ENCODE peak calls at places on chromosomes 13 and 19, in six cellular contexts. One of them, this sample, is unnamed.
A peak's percentile ranks its signal among the peaks of the same experiment; 100 is the strongest.

GRCh38 chr19:8302357-8302691 is 5.8 kb downstream of the CD320 start:
- DNase-seq in HL-60: peak; percentile 0
- DNase-seq in HAP-1: peak; percentile 7
- DNase-seq in body of pancreas: peak; percentile 15
- DNase-seq in adrenal gland: peak; percentile 77
- DNase-seq in hepatocyte: no peak
- DNase-seq in this sample: no peak

GRCh38 chr13:45340422-45341033 is 455 bp downstream of the TPT1 start:
- DNase-seq in HAP-1: peak; percentile 90
- DNase-seq in adrenal gland: peak; percentile 95
- DNase-seq in hepatocyte: peak; percentile 95
- DNase-seq in HL-60: peak; percentile 92
- DNase-seq in body of pancreas: peak; percentile 90
- DNase-seq in this sample: peak; percentile 97

GRCh38 chr13:106566682-106567420 is 1.1 kb downstream of the ARGLU1 start:
- DNase-seq in hepatocyte: peak; percentile 70
- DNase-seq in HL-60: peak; percentile 79
- DNase-seq in body of pancreas: peak; percentile 52
- DNase-seq in HAP-1: peak; percentile 71
- DNase-seq in adrenal gland: peak; percentile 65
- DNase-seq in this sample: peak; percentile 80

GRCh38 chr13:40114305-40114896 is 458.9 kb downstream of the COG6 start:
- DNase-seq in hepatocyte: no peak
- DNase-seq in body of pancreas: no peak
- DNase-seq in adrenal gland: no peak
- DNase-seq in HAP-1: no peak
- DNase-seq in HL-60: no peak
- DNase-seq in this sample: no peak

GRCh38 chr19:1019980-1020867 is 699 bp downstream of the TMEM259 start:
- DNase-seq in adrenal gland: peak; percentile 67
- DNase-seq in HL-60: peak; percentile 42
- DNase-seq in HAP-1: no peak
- DNase-seq in hepatocyte: no peak
- DNase-seq in body of pancreas: peak; percentile 42
- DNase-seq in this sample: peak; percentile 50

GRCh38 chr13:51638497-51638871 is 54.2 kb downstream of the WDFY2 start:
- DNase-seq in body of pancreas: no peak
- DNase-seq in HL-60: no peak
- DNase-seq in adrenal gland: no peak
- DNase-seq in HAP-1: no peak
- DNase-seq in hepatocyte: no peak
- DNase-seq in this sample: no peak

GRCh38 chr13:32429406-32429909 is 1.5 kb upstream of the N4BP2L1 start:
- DNase-seq in HAP-1: no peak
- DNase-seq in body of pancreas: no peak
- DNase-seq in adrenal gland: no peak
- DNase-seq in hepatocyte: no peak
- DNase-seq in HL-60: no peak
- DNase-seq in this sample: no peak

GRCh38 chr13:40026174-40026585 is 370.7 kb downstream of the COG6 start:
- DNase-seq in HL-60: no peak
- DNase-seq in hepatocyte: no peak
- DNase-seq in body of pancreas: no peak
- DNase-seq in HAP-1: no peak
- DNase-seq in adrenal gland: no peak
- DNase-seq in this sample: no peak

GRCh38 chr19:41332468-41332867 is 21.3 kb downstream of the TGFB1 start:
- DNase-seq in body of pancreas: no peak
- DNase-seq in adrenal gland: no peak
- DNase-seq in HAP-1: no peak
- DNase-seq in hepatocyte: no peak
- DNase-seq in HL-60: no peak
- DNase-seq in this sample: no peak

GRCh38 chr13:61286148-61286745 is 129.4 kb downstream of the PCDH20 start:
- DNase-seq in hepatocyte: peak; percentile 30
- DNase-seq in HL-60: peak; percentile 30
- DNase-seq in HAP-1: peak; percentile 47
- DNase-seq in body of pancreas: no peak
- DNase-seq in adrenal gland: no peak
- DNase-seq in this sample: no peak

GRCh38 chr19:35786299-35787160 is 11.2 kb downstream of the ARHGAP33 start:
- DNase-seq in adrenal gland: no peak
- DNase-seq in HL-60: no peak
- DNase-seq in hepatocyte: no peak
- DNase-seq in HAP-1: no peak
- DNase-seq in body of pancreas: no peak
- DNase-seq in this sample: no peak

GRCh38 chr13:39510296-39510695 is 92.7 kb downstream of the LHFPL6 start:
- DNase-seq in body of pancreas: no peak
- DNase-seq in HL-60: no peak
- DNase-seq in adrenal gland: no peak
- DNase-seq in hepatocyte: no peak
- DNase-seq in HAP-1: peak; percentile 38
- DNase-seq in this sample: no peak

GRCh38 chr19:18843960-18844359 is 12.2 kb downstream of the UPF1 start:
- DNase-seq in hepatocyte: no peak
- DNase-seq in HL-60: no peak
- DNase-seq in HAP-1: no peak
- DNase-seq in adrenal gland: no peak
- DNase-seq in body of pancreas: no peak
- DNase-seq in this sample: no peak

GRCh38 chr13:105346141-105346766 is 1189.2 kb downstream of the EFNB2 start:
- DNase-seq in body of pancreas: no peak
- DNase-seq in adrenal gland: no peak
- DNase-seq in hepatocyte: peak; percentile 46
- DNase-seq in HL-60: no peak
- DNase-seq in HAP-1: no peak
- DNase-seq in this sample: peak; percentile 86

GRCh38 chr13:108987488-108987887 is 358.1 kb downstream of the MYO16 start:
- DNase-seq in body of pancreas: no peak
- DNase-seq in hepatocyte: no peak
- DNase-seq in adrenal gland: no peak
- DNase-seq in HAP-1: no peak
- DNase-seq in HL-60: no peak
- DNase-seq in this sample: peak; percentile 84

GRCh38 chr19:33177417-33177976 is 16.6 kb upstream of the LRP3 start:
- DNase-seq in HAP-1: peak; percentile 75
- DNase-seq in hepatocyte: peak; percentile 86
- DNase-seq in body of pancreas: no peak
- DNase-seq in HL-60: peak; percentile 80
- DNase-seq in adrenal gland: peak; percentile 73
- DNase-seq in this sample: no peak

GRCh38 chr13:70668293-70668692 is 560.0 kb upstream of the KLHL1 start:
- DNase-seq in body of pancreas: no peak
- DNase-seq in HAP-1: peak; percentile 22
- DNase-seq in adrenal gland: no peak
- DNase-seq in hepatocyte: peak; percentile 47
- DNase-seq in HL-60: no peak
- DNase-seq in this sample: no peak

GRCh38 chr19:42355896-42356295 is 30.5 kb downstream of the MEGF8 start:
- DNase-seq in adrenal gland: no peak
- DNase-seq in HL-60: no peak
- DNase-seq in hepatocyte: no peak
- DNase-seq in HAP-1: no peak
- DNase-seq in body of pancreas: no peak
- DNase-seq in this sample: no peak

GRCh38 chr13:40230833-40231266 is 435.6 kb downstream of the FOXO1 start:
- DNase-seq in HAP-1: no peak
- DNase-seq in adrenal gland: no peak
- DNase-seq in HL-60: no peak
- DNase-seq in hepatocyte: peak; percentile 13
- DNase-seq in body of pancreas: no peak
- DNase-seq in this sample: no peak

GRCh38 chr13:41917641-41918040 is 43.3 kb downstream of the VWA8 start:
- DNase-seq in HL-60: no peak
- DNase-seq in hepatocyte: no peak
- DNase-seq in adrenal gland: no peak
- DNase-seq in HAP-1: no peak
- DNase-seq in body of pancreas: no peak
- DNase-seq in this sample: peak; percentile 62

GRCh38 chr13:98717256-98717655 is 35.2 kb downstream of the SLC15A1 start:
- DNase-seq in adrenal gland: no peak
- DNase-seq in HAP-1: no peak
- DNase-seq in HL-60: no peak
- DNase-seq in hepatocyte: no peak
- DNase-seq in body of pancreas: no peak
- DNase-seq in this sample: no peak

GRCh38 chr19:2627319-2627829 is 75.1 kb downstream of the GNG7 start:
- DNase-seq in adrenal gland: peak; percentile 94
- DNase-seq in hepatocyte: peak; percentile 84
- DNase-seq in body of pancreas: peak; percentile 86
- DNase-seq in HAP-1: no peak
- DNase-seq in HL-60: peak; percentile 62
- DNase-seq in this sample: peak; percentile 96

GRCh38 chr19:13882841-13883240 is 5.9 kb downstream of the NANOS3 start:
- DNase-seq in hepatocyte: no peak
- DNase-seq in adrenal gland: no peak
- DNase-seq in HL-60: no peak
- DNase-seq in HAP-1: no peak
- DNase-seq in body of pancreas: no peak
- DNase-seq in this sample: no peak

GRCh38 chr19:20367811-20368294 is 197.7 kb downstream of the ZNF737 start:
- DNase-seq in HAP-1: no peak
- DNase-seq in hepatocyte: peak; percentile 37
- DNase-seq in body of pancreas: peak; percentile 69
- DNase-seq in HL-60: no peak
- DNase-seq in adrenal gland: no peak
- DNase-seq in this sample: no peak

GRCh38 chr19:43913383-43913782 is 21.7 kb downstream of the ZNF45 start:
- DNase-seq in HAP-1: no peak
- DNase-seq in hepatocyte: no peak
- DNase-seq in adrenal gland: no peak
- DNase-seq in HL-60: no peak
- DNase-seq in body of pancreas: no peak
- DNase-seq in this sample: no peak

GRCh38 chr19:40465025-40465780 is at the start of gene BLVRB:
- DNase-seq in hepatocyte: no peak
- DNase-seq in body of pancreas: no peak
- DNase-seq in HL-60: peak; percentile 92
- DNase-seq in HAP-1: no peak
- DNase-seq in adrenal gland: no peak
- DNase-seq in this sample: peak; percentile 63

DNA sequence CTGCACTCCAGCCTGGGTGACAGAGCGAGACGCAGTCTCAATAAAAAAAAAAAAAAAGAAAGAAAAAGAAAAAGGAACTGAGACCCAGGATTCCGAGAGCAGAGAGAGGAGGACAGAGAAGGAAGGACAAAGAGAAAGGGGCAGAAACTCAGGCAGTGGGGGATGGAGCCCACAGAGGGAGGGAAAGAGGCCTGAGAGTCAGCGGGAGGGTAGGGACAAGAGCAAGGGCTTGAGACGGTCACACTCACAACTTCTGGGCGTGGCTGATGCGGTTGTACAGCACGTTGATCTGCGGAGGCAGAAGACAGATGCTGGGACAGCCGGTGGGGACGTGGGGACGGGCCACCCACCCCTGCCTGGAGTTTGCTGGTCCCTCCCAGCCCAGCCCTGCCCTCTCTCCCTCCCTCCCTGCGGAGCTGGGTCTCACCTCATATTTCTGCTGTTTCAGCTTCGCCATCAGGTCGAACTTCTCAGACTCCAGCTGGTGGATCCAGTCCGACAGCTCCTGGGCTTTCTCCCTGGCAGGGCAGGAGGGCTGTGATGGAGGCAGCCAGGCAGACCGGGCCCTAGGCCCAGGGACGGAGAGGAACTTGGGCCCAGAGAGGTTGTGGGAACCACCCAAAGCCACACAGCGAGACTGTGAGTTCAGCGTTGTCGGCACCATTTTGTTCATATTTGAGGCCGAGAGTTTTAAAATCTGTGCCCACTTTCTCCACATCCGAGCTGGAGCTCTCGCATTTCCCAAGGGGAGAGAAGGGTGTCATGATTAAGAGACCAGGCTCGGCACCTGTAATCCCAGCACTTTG is 15.2 kb downstream of the TNNT1 start:
- DNase-seq in adrenal gland: no peak
- DNase-seq in body of pancreas: no peak
- DNase-seq in hepatocyte: no peak
- DNase-seq in HL-60: no peak
- DNase-seq in HAP-1: no peak
- DNase-seq in this sample: no peak
- H3K27me3 ChIP-seq in adrenal gland: peaks cover 21% of the 10 kb centered on the region
- H3K27me3 ChIP-seq in body of pancreas: peaks cover 15% of the 10 kb centered on the region
- H3K27me3 ChIP-seq in hepatocyte: no peaks in the 10 kb centered on the region
- H3K27me3 ChIP-seq in HL-60: peaks cover 22% of the 10 kb centered on the region
- H3K27me3 ChIP-seq in HAP-1: no peaks in the 10 kb centered on the region
- H3K27me3 ChIP-seq in this sample: peaks cover 39% of the 10 kb centered on the region

DNA sequence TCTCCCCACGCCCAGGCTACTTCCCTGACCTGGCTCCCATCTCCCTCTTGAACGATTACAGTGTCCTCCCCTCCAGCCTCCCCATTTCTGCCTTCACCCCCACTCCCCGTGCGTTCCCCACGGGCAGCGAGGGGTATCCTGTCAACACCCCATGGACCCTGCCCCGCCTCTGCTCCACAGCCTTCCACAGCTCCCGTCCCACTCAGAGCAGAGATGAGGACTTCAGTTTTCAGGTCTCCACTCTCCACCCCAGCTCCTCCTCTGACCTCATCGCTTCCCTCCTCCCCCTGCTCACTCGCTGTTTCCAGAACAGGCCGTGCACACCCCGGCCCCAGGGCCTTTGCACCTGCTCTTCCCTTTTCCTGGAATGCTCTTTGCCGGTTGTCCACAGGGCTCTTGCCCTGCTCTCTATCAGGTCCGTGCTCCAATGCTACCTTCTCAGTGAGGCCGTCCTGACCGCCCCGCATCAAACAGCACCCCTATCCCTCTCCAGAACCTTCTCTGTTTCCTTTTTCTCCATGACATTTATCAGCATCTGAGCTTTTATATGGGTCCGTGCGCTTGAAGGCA is 15.0 kb downstream of the LRRC4B start:
- DNase-seq in HAP-1: no peak
- DNase-seq in hepatocyte: no peak
- DNase-seq in adrenal gland: no peak
- DNase-seq in body of pancreas: no peak
- DNase-seq in HL-60: no peak
- DNase-seq in this sample: no peak
- H3K27me3 ChIP-seq in HAP-1: peaks cover 19% of the 10 kb centered on the region
- H3K27me3 ChIP-seq in hepatocyte: peaks cover 32% of the 10 kb centered on the region
- H3K27me3 ChIP-seq in adrenal gland: peaks cover 17% of the 10 kb centered on the region
- H3K27me3 ChIP-seq in body of pancreas: peaks cover 17% of the 10 kb centered on the region
- H3K27me3 ChIP-seq in HL-60: peaks cover 13% of the 10 kb centered on the region
- H3K27me3 ChIP-seq in this sample: peaks cover 46% of the 10 kb centered on the region

GRCh38 chr13:74114641-74115040 is 19.6 kb downstream of the KLF12 start:
- DNase-seq in HAP-1: no peak
- DNase-seq in adrenal gland: no peak
- DNase-seq in HL-60: no peak
- DNase-seq in body of pancreas: no peak
- DNase-seq in hepatocyte: no peak
- DNase-seq in this sample: peak; percentile 29
- H3K27me3 ChIP-seq in HAP-1: no peaks in the 10 kb centered on the region
- H3K27me3 ChIP-seq in adrenal gland: no peaks in the 10 kb centered on the region
- H3K27me3 ChIP-seq in HL-60: no peaks in the 10 kb centered on the region
- H3K27me3 ChIP-seq in body of pancreas: no peaks in the 10 kb centered on the region
- H3K27me3 ChIP-seq in hepatocyte: no peaks in the 10 kb centered on the region
- H3K27me3 ChIP-seq in this sample: no peaks in the 10 kb centered on the region

DNA sequence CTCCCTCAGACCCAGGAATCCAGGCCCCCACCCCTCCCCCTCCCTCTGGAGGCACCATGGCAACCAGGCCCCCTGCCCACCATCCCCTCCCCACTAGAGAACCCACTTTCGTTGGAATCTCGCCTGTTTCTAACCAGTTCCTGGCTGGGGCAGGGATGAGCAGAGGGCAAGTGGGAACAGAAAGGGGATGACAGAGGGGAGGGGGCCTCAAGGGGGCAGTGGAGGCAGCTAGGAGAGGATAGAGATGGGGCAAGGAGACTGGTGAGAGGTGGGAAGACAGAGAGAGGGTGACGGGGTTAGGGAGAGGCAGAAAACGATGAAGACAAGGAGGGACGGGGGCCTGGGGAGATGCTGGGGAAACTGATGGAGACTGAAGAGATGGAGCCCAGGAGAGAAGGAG is 586 bp upstream of the C19orf81 start:
- DNase-seq in HL-60: no peak
- DNase-seq in adrenal gland: no peak
- DNase-seq in HAP-1: no peak
- DNase-seq in hepatocyte: no peak
- DNase-seq in body of pancreas: no peak
- DNase-seq in this sample: no peak
- H3K27me3 ChIP-seq in HL-60: no peaks in the 10 kb centered on the region
- H3K27me3 ChIP-seq in adrenal gland: peaks cover 9% of the 10 kb centered on the region
- H3K27me3 ChIP-seq in HAP-1: peaks cover 11% of the 10 kb centered on the region
- H3K27me3 ChIP-seq in hepatocyte: peaks cover 14% of the 10 kb centered on the region
- H3K27me3 ChIP-seq in body of pancreas: no peaks in the 10 kb centered on the region
- H3K27me3 ChIP-seq in this sample: peaks cover 27% of the 10 kb centered on the region

This sample was measured in adipocyte.